ENCODE peak calls at places on chromosome 13, in nine cellular contexts. V is activated T-helper 1 cell treated with anti-CD3 and anti-CD28 coated beads, Interleukin-12 subunit alpha, Interleukin-12 subunit beta, Interleukin-2, Interleukin-4 antibody, amounts not matched to agents 30 ng/mL and 10 ng/mL and 1 ng/mL, durations not matched to agents 14 hours and 24 hours and 36 hours; M is WTC11; P is stimulated activated CD8-positive, alpha-beta memory T cell treated with anti-CD3 and anti-CD28 coated beads, Interleukin-12 subunit alpha, Interleukin-12 subunit beta, amount 100 ng/mL, for 1 hour; A is stromal cell of bone marrow; G is T-helper 17 cell; J is stimulated activated naive CD4-positive, alpha-beta T cell; N is skeletal muscle cell; Q is fibroblast of mammary gland. C is an unnamed sample.

GRCh38 chr13:68261105-68261504 is 1031.0 kb upstream of the PCDH9 start:
- DNase-seq in N (no peak), M (peak; percentile 64), P (no peak), V (no peak), G (no peak), Q (no peak), J (no peak), A (no peak), C (no peak)

GRCh38 chr13:48194392-48194754 is 38.6 kb upstream of the ITM2B start:
- DNase-seq in G (no peak), Q (no peak), P (no peak), A (no peak), J (no peak), V (no peak), M (no peak), N (no peak), C (no peak)

GRCh38 chr13:110772091-110772984 is 58.8 kb downstream of the ING1 start:
- DNase-seq in N (no peak), M (no peak), Q (no peak), A (no peak), J (no peak), P (no peak), V (no peak), G (no peak), C (no peak)

GRCh38 chr13:64529874-64530485 is 2700.2 kb downstream of the PCDH9 start:
- DNase-seq in N (no peak), G (no peak), M (peak; percentile 36), A (no peak), Q (peak; percentile 14), J (no peak), V (no peak), P (no peak), C (no peak)

GRCh38 chr13:80074143-80074752 is 266.7 kb downstream of the SPRY2 start:
- DNase-seq in J (no peak), G (no peak), P (no peak), N (no peak), V (no peak), Q (no peak), M (peak; percentile 13), A (no peak), C (no peak)

GRCh38 chr13:19845758-19846157 is 17.7 kb downstream of the ZMYM5 start:
- DNase-seq in V (no peak), M (no peak), A (peak; percentile 98), N (peak; percentile 87), P (no peak), G (no peak), Q (peak; percentile 99), J (no peak), C (no peak)

GRCh38 chr13:40101708-40102359 is 446.4 kb downstream of the COG6 start:
- DNase-seq in Q (no peak), A (no peak), V (peak; percentile 19), N (no peak), G (no peak), P (no peak), M (no peak), J (no peak), C (no peak)

GRCh38 chr13:113367020-113367560 is 3.2 kb upstream of the GRTP1 start:
- DNase-seq in M (no peak), A (no peak), J (no peak), Q (no peak), P (no peak), G (no peak), N (no peak), V (no peak), C (no peak)

GRCh38 chr13:100100115-100100879 is 11.4 kb downstream of the PCCA start:
- DNase-seq in G (no peak), J (no peak), A (peak; percentile 59), N (no peak), M (no peak), P (no peak), Q (peak; percentile 79), V (no peak), C (no peak)

GRCh38 chr13:107866666-107867623 is 348.4 kb downstream of the LIG4 start:
- DNase-seq in M (peak; percentile 44), G (no peak), N (no peak), P (no peak), V (no peak), A (peak; percentile 38), J (no peak), Q (peak; percentile 20), C (no peak)

GRCh38 chr13:25276748-25277147 is 10.5 kb downstream of the MTMR6 start:
- DNase-seq in V (no peak), J (no peak), N (no peak), Q (peak; percentile 56), A (no peak), G (no peak), M (no peak), P (no peak), C (no peak)

GRCh38 chr13:40993119-40993518 is 26.0 kb downstream of the ELF1 start:
- DNase-seq in M (peak; percentile 18), P (no peak), N (peak; percentile 20), G (no peak), Q (no peak), J (no peak), V (no peak), A (no peak), C (no peak)

GRCh38 chr13:98556968-98557591 is 19.8 kb downstream of the STK24 start:
- DNase-seq in A (no peak), G (peak; percentile 31), V (no peak), Q (no peak), M (no peak), P (no peak), J (no peak), N (no peak), C (no peak)

GRCh38 chr13:101474419-101474957 is 22.0 kb downstream of the ITGBL1 start:
- DNase-seq in Q (peak; percentile 90), M (peak; percentile 73), J (no peak), N (peak; percentile 67), V (no peak), A (no peak), G (no peak), P (no peak), C (no peak)

GRCh38 chr13:97359181-97360057 is 74.5 kb upstream of the RAP2A start:
- DNase-seq in G (peak; percentile 15), P (peak; percentile 28), M (peak; percentile 40), J (peak; percentile 18), N (peak; percentile 43), V (peak; percentile 11), A (peak; percentile 59), Q (peak; percentile 85), C (peak; percentile 49)

GRCh38 chr13:40568246-40568645 is 98.2 kb downstream of the FOXO1 start:
- DNase-seq in N (no peak), Q (no peak), A (no peak), V (no peak), P (no peak), M (no peak), J (no peak), G (no peak), C (no peak)

GRCh38 chr13:95924389-95924994 is 128.7 kb downstream of the UGGT2 start:
- DNase-seq in V (no peak), M (no peak), J (no peak), P (no peak), A (peak; percentile 40), G (no peak), Q (peak; percentile 77), N (peak; percentile 76), C (no peak)

GRCh38 chr13:97849305-97849704 is 104.2 kb upstream of the IPO5 start:
- DNase-seq in P (no peak), Q (peak; percentile 26), A (no peak), G (no peak), N (no peak), J (no peak), M (no peak), V (no peak), C (no peak)

GRCh38 chr13:78194904-78195639 is 276.4 kb upstream of the EDNRB start:
- DNase-seq in N (peak; percentile 31), M (no peak), V (no peak), J (no peak), Q (peak; percentile 16), G (no peak), A (no peak), P (no peak), C (no peak)

GRCh38 chr13:91609353-91609752 is 210.9 kb downstream of the GPC5 start:
- DNase-seq in P (no peak), N (peak; percentile 85), A (peak; percentile 2), J (no peak), V (no peak), G (no peak), Q (peak; percentile 0), M (no peak), C (no peak)

GRCh38 chr13:32267836-32268439 is 47.2 kb downstream of the ZAR1L start:
- DNase-seq in P (peak; percentile 22), Q (no peak), V (peak; percentile 10), M (peak; percentile 85), G (peak; percentile 40), N (no peak), A (no peak), J (no peak), C (peak; percentile 30)

GRCh38 chr13:41064493-41064892 is 3.2 kb downstream of the WBP4 start:
- DNase-seq in N (no peak), A (no peak), G (no peak), P (no peak), M (no peak), J (no peak), V (no peak), Q (peak; percentile 74), C (no peak)

GRCh38 chr13:57629391-57629804 is 2.1 kb upstream of the PCDH17 start:
- DNase-seq in M (no peak), G (no peak), P (no peak), A (no peak), V (no peak), J (no peak), Q (no peak), N (no peak), C (no peak)